ENCODE peak calls at places on chromosomes 6 and 20, in seven cellular contexts. H is H7; E is activated naive CD8-positive, alpha-beta T cell treated with anti-CD3 and anti-CD28 coated beads, Interleukin-2, amount 50 U/mL, for 24 hours; U is neural progenitor cell; K is fibroblast of mammary gland; Z is stimulated activated CD4-positive, alpha-beta T cell treated with anti-CD3 and anti-CD28 coated beads, TNF-alpha, amount 100 ng/mL, for 4 hours; S is renal cortical epithelial cell. X is an unnamed sample.
A peak's percentile ranks its signal among the peaks of the same experiment; 100 is the strongest.

GRCh38 chr20:47603260-47603659 is 101.6 kb downstream of the NCOA3 start:
- DNase-seq in H (no peak), E (no peak), U (no peak), K (no peak), Z (no peak), S (no peak), X (no peak)

GRCh38 chr6:79601020-79601609 is 30.0 kb upstream of the SH3BGRL2 start:
- DNase-seq in H (no peak), E (no peak), U (no peak), K (peak; percentile 71), Z (no peak), S (peak; percentile 85), X (no peak)

GRCh38 chr20:58209652-58210397 is 18.6 kb downstream of the ANKRD60 start:
- DNase-seq in H (peak; percentile 96), E (peak; percentile 94), U (peak; percentile 92), K (peak; percentile 66), Z (peak; percentile 80), S (peak; percentile 28), X (peak; percentile 91)

GRCh38 chr6:109512271-109512817 is 29.3 kb upstream of the ZBTB24 start:
- DNase-seq in H (no peak), E (no peak), U (no peak), K (no peak), Z (no peak), S (no peak), X (no peak)

GRCh38 chr20:20552076-20552475 is 160.4 kb downstream of the RALGAPA2 start:
- DNase-seq in H (no peak), E (no peak), U (no peak), K (no peak), Z (no peak), S (no peak), X (no peak)

GRCh38 chr6:113873043-113873667 is 16.0 kb downstream of the MARCKS start:
- DNase-seq in H (no peak), E (peak; percentile 16), U (no peak), K (no peak), Z (no peak), S (peak; percentile 53), X (no peak)

GRCh38 chr6:116424001-116424400 is 37.2 kb upstream of the CALHM6 start:
- DNase-seq in H (no peak), E (no peak), U (no peak), K (peak; percentile 90), Z (no peak), S (peak; percentile 56), X (no peak)

GRCh38 chr6:168314948-168315347 is 4.6 kb downstream of the DACT2 start:
- DNase-seq in H (no peak), E (no peak), U (peak; percentile 54), K (no peak), Z (no peak), S (peak; percentile 83), X (no peak)

GRCh38 chr6:75481936-75482593 is 11.5 kb downstream of the FILIP1 start:
- DNase-seq in H (no peak), E (no peak), U (no peak), K (peak; percentile 94), Z (no peak), S (no peak), X (no peak)

GRCh38 chr6:111238464-111239119 is 151.3 kb downstream of the SLC16A10 start:
- DNase-seq in H (no peak), E (no peak), U (no peak), K (peak; percentile 78), Z (no peak), S (peak; percentile 80), X (no peak)

GRCh38 chr6:122696079-122696478 is 83.4 kb upstream of the FABP7 start:
- DNase-seq in H (no peak), E (no peak), U (no peak), K (peak; percentile 91), Z (no peak), S (peak; percentile 82), X (no peak)

X was measured in activated CD4-positive, alpha-beta T cell treated with anti-CD3 and anti-CD28 coated beads, Interleukin-2, amount 50 U/mL, for 48 hours.